ENCODE peak calls at places on chromosomes 5 and 9, in four cellular contexts. One of them, this sample, is unnamed. For H3K4me1, the result is how much of the 10 kb centered on the place peaks cover.

GRCh38 chr9:111599948-111600343 is 499 bp upstream of the PTGR1 start:
- DNase-seq in hepatocyte: no peak
- DNase-seq in uterus: no peak
- DNase-seq in PC-9: no peak
- DNase-seq in this sample: no peak

GRCh38 chr9:32136700-32137339 is 247.6 kb upstream of the ACO1 start:
- DNase-seq in uterus: no peak
- DNase-seq in PC-9: no peak
- DNase-seq in hepatocyte: peak
- DNase-seq in this sample: no peak

GRCh38 chr9:137064027-137064879 is 6.1 kb downstream of the SAPCD2 start:
- DNase-seq in uterus: peak
- DNase-seq in hepatocyte: peak
- DNase-seq in PC-9: peak
- DNase-seq in this sample: peak

GRCh38 chr9:87872079-87872624 is 10.5 kb upstream of the SPATA31E1 start:
- DNase-seq in uterus: no peak
- DNase-seq in PC-9: no peak
- DNase-seq in hepatocyte: peak
- DNase-seq in this sample: no peak

GRCh38 chr5:61768692-61769281 is 436.7 kb downstream of the ZSWIM6 start:
- DNase-seq in hepatocyte: peak
- DNase-seq in uterus: no peak
- DNase-seq in PC-9: peak
- DNase-seq in this sample: no peak

GRCh38 chr5:138489705-138490104 is 24.4 kb downstream of the EGR1 start:
- DNase-seq in PC-9: no peak
- DNase-seq in hepatocyte: peak
- DNase-seq in uterus: peak
- DNase-seq in this sample: no peak

GRCh38 chr9:77544491-77545000 is 103.6 kb downstream of the GNA14 start:
- DNase-seq in PC-9: no peak
- DNase-seq in uterus: no peak
- DNase-seq in hepatocyte: no peak
- DNase-seq in this sample: no peak

GRCh38 chr5:45038366-45038987 is 229.7 kb downstream of the MRPS30 start:
- DNase-seq in uterus: no peak
- DNase-seq in PC-9: peak
- DNase-seq in hepatocyte: peak
- DNase-seq in this sample: no peak

GRCh38 chr5:138632900-138633489 is 57.8 kb upstream of the HSPA9 start:
- DNase-seq in PC-9: peak
- DNase-seq in hepatocyte: peak
- DNase-seq in uterus: peak
- DNase-seq in this sample: peak

GRCh38 chr5:176719113-176719814 is 72.0 kb downstream of the TSPAN17 start:
- DNase-seq in hepatocyte: no peak
- DNase-seq in PC-9: no peak
- DNase-seq in uterus: no peak
- DNase-seq in this sample: no peak

GRCh38 chr5:23740029-23740428 is 232.6 kb downstream of the PRDM9 start:
- DNase-seq in uterus: no peak
- DNase-seq in hepatocyte: no peak
- DNase-seq in PC-9: no peak
- DNase-seq in this sample: no peak

GRCh38 chr5:62486672-62487071 is 74.1 kb downstream of the IPO11 start:
- DNase-seq in uterus: no peak
- DNase-seq in hepatocyte: no peak
- DNase-seq in PC-9: no peak
- DNase-seq in this sample: no peak

GRCh38 chr9:137535120-137535428 is 15.1 kb downstream of the PNPLA7 start:
- DNase-seq in uterus: no peak
- DNase-seq in PC-9: no peak
- DNase-seq in hepatocyte: no peak
- DNase-seq in this sample: no peak

GRCh38 chr5:88667187-88668141 is 215.5 kb downstream of the MEF2C start:
- DNase-seq in hepatocyte: peak
- DNase-seq in uterus: no peak
- DNase-seq in PC-9: no peak
- DNase-seq in this sample: no peak

GRCh38 chr5:170747851-170748250 is 35.7 kb upstream of the GABRP start:
- DNase-seq in hepatocyte: no peak
- DNase-seq in PC-9: no peak
- DNase-seq in uterus: no peak
- DNase-seq in this sample: no peak

GRCh38 chr5:150021491-150022162 is 21.1 kb downstream of the HMGXB3 start:
- DNase-seq in PC-9: peak
- DNase-seq in uterus: no peak
- DNase-seq in hepatocyte: no peak
- DNase-seq in this sample: no peak

GRCh38 chr9:99562263-99562565 is 259.5 kb upstream of the NR4A3 start:
- DNase-seq in PC-9: no peak
- DNase-seq in hepatocyte: no peak
- DNase-seq in uterus: no peak
- DNase-seq in this sample: no peak

GRCh38 chr9:17019398-17019797 is 115.4 kb upstream of the CNTLN start:
- DNase-seq in uterus: no peak
- DNase-seq in PC-9: no peak
- DNase-seq in hepatocyte: no peak
- DNase-seq in this sample: no peak

GRCh38 chr5:19462019-19462418 is 526.0 kb downstream of the CDH18 start:
- DNase-seq in uterus: no peak
- DNase-seq in PC-9: no peak
- DNase-seq in hepatocyte: no peak
- DNase-seq in this sample: no peak

GRCh38 chr9:22029231-22029630 is 20.1 kb upstream of the CDKN2B start:
- DNase-seq in uterus: no peak
- DNase-seq in hepatocyte: no peak
- DNase-seq in PC-9: no peak
- DNase-seq in this sample: no peak

GRCh38 chr5:169350759-169351240 is 49.9 kb upstream of the SLIT3 start:
- DNase-seq in uterus: no peak
- DNase-seq in hepatocyte: peak
- DNase-seq in PC-9: peak
- DNase-seq in this sample: no peak

GRCh38 chr5:55149396-55149795 is 10.6 kb upstream of the GPX8 start:
- DNase-seq in PC-9: no peak
- DNase-seq in hepatocyte: no peak
- DNase-seq in uterus: no peak
- DNase-seq in this sample: no peak

GRCh38 chr5:88502179-88503064 is 233.8 kb upstream of the TMEM161B start:
- DNase-seq in PC-9: no peak
- DNase-seq in uterus: no peak
- DNase-seq in hepatocyte: no peak
- DNase-seq in this sample: no peak

GRCh38 chr9:13264788-13265187 is 14.7 kb downstream of the MPDZ start:
- DNase-seq in uterus: no peak
- DNase-seq in hepatocyte: no peak
- DNase-seq in PC-9: no peak
- DNase-seq in this sample: no peak

GRCh38 chr9:71760901-71761300 is 7.4 kb downstream of the CEMIP2 start:
- DNase-seq in PC-9: no peak
- DNase-seq in uterus: no peak
- DNase-seq in hepatocyte: no peak
- DNase-seq in this sample: no peak

GRCh38 chr5:1447772-1448361 is 2.6 kb upstream of the SLC6A3 start:
- DNase-seq in PC-9: no peak
- DNase-seq in uterus: no peak
- DNase-seq in hepatocyte: no peak
- DNase-seq in this sample: no peak

GRCh38 chr5:180575571-180575970 is 15.7 kb downstream of the SCGB3A1 start:
- DNase-seq in uterus: no peak
- DNase-seq in PC-9: no peak
- DNase-seq in hepatocyte: no peak
- DNase-seq in this sample: no peak

GRCh38 chr9:70080481-70081119 is 37.0 kb downstream of the MAMDC2 start:
- DNase-seq in PC-9: no peak
- DNase-seq in uterus: peak
- DNase-seq in hepatocyte: no peak
- DNase-seq in this sample: no peak

GRCh38 chr9:4936823-4937222 is 48.2 kb upstream of the JAK2 start:
- DNase-seq in hepatocyte: no peak
- DNase-seq in PC-9: no peak
- DNase-seq in uterus: no peak
- DNase-seq in this sample: no peak

GRCh38 chr5:129807162-129807814 is 59.4 kb downstream of the MINAR2 start:
- DNase-seq in uterus: no peak
- DNase-seq in hepatocyte: no peak
- DNase-seq in PC-9: no peak
- DNase-seq in this sample: no peak

GRCh38 chr5:27125856-27126255 is 87.5 kb upstream of the CDH9 start:
- DNase-seq in hepatocyte: no peak
- DNase-seq in PC-9: no peak
- DNase-seq in uterus: no peak
- DNase-seq in this sample: no peak

GRCh38 chr9:99635032-99635431 is 186.7 kb upstream of the NR4A3 start:
- DNase-seq in hepatocyte: no peak
- DNase-seq in uterus: no peak
- DNase-seq in PC-9: no peak
- DNase-seq in this sample: no peak

GRCh38 chr5:56297851-56298250 is 64.7 kb upstream of the ANKRD55 start:
- DNase-seq in hepatocyte: no peak
- DNase-seq in PC-9: no peak
- DNase-seq in uterus: no peak
- DNase-seq in this sample: no peak

GRCh38 chr5:82356808-82357671 is 78.9 kb upstream of the RPS23 start:
- DNase-seq in hepatocyte: peak
- DNase-seq in PC-9: peak
- DNase-seq in uterus: peak
- DNase-seq in this sample: peak

GRCh38 chr9:95313010-95313498 is 4.5 kb downstream of the FANCC start:
- DNase-seq in hepatocyte: peak
- DNase-seq in uterus: no peak
- DNase-seq in PC-9: peak
- DNase-seq in this sample: peak

GRCh38 chr5:75756991-75757390 is 39.8 kb upstream of the POC5 start:
- DNase-seq in PC-9: no peak
- DNase-seq in hepatocyte: no peak
- DNase-seq in uterus: no peak
- DNase-seq in this sample: no peak

GRCh38 chr5:132386644-132387286 is 17.3 kb downstream of the SLC22A5 start:
- DNase-seq in hepatocyte: peak
- DNase-seq in PC-9: peak
- DNase-seq in uterus: peak
- DNase-seq in this sample: peak

GRCh38 chr5:132383984-132384383 is 14.5 kb downstream of the SLC22A5 start:
- DNase-seq in PC-9: no peak
- DNase-seq in hepatocyte: no peak
- DNase-seq in uterus: no peak
- DNase-seq in this sample: no peak

GRCh38 chr5:132383261-132383660 is 13.8 kb downstream of the SLC22A5 start:
- DNase-seq in PC-9: no peak
- DNase-seq in hepatocyte: no peak
- DNase-seq in uterus: no peak
- DNase-seq in this sample: no peak

GRCh38 chr5:132385321-132386105 is 16.0 kb downstream of the SLC22A5 start:
- DNase-seq in uterus: peak
- DNase-seq in PC-9: peak
- DNase-seq in hepatocyte: peak
- DNase-seq in this sample: no peak

GRCh38 chr5:132384506-132384905 is 15.0 kb downstream of the SLC22A5 start:
- DNase-seq in PC-9: no peak
- DNase-seq in uterus: no peak
- DNase-seq in hepatocyte: no peak
- DNase-seq in this sample: no peak
- H3K27ac ChIP-seq in PC-9: no peak
- H3K27ac ChIP-seq in uterus: no peak
- H3K27ac ChIP-seq in hepatocyte: no peak
- H3K27ac ChIP-seq in this sample: no peak

DNA sequence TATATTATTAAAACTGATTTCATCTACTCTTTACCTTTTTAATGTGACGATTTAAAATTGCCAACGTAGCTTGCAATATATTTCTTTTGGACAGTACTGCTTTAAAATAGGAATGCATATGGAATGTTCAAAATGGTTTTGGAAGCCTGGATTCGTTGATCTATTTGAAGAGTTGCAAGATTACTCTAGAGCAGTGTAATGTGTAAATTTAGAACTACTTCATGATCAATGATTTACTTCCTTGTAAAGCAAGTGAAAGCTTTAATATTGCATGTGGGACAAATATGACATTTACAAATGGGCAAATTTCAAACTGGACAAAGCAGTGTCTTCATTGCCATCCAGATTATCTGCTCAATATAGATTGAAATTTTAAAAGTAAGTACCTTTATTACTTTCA is 38.3 kb downstream of the PARP8 start:
- DNase-seq in PC-9: no peak
- DNase-seq in uterus: no peak
- DNase-seq in hepatocyte: no peak
- DNase-seq in this sample: no peak
- H3K4me1 ChIP-seq in PC-9: under half
- H3K4me1 ChIP-seq in uterus: under half
- H3K4me1 ChIP-seq in hepatocyte: under half
- H3K4me1 ChIP-seq in this sample: under half

DNA sequence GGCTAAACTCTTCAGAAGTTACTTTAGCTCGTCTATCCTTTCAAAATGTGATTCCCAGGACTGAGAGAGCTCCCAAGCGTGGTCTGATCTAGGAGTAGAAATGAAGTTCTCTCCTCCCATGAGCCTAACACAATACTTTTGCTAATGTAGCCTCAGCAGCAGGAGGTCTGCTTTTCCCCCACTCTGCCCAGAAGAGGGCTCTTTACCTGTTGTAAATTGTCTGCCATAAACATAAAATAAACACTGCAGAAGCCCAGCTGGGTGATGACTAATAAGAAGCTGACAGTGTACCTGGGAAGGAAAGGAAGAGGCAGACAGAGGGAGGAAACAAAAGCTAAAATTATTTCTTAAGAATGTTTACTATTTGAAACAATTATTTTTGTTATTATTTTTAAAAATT is 15.4 kb downstream of the SLC36A3 start:
- DNase-seq in PC-9: peak
- DNase-seq in hepatocyte: peak
- DNase-seq in uterus: no peak
- DNase-seq in this sample: no peak
- TF ChIP-seq CTCF in PC-9: peak
- TF ChIP-seq CTCF in hepatocyte: peak
- TF ChIP-seq CTCF in uterus: no peak
- TF ChIP-seq CTCF in this sample: no peak

DNA sequence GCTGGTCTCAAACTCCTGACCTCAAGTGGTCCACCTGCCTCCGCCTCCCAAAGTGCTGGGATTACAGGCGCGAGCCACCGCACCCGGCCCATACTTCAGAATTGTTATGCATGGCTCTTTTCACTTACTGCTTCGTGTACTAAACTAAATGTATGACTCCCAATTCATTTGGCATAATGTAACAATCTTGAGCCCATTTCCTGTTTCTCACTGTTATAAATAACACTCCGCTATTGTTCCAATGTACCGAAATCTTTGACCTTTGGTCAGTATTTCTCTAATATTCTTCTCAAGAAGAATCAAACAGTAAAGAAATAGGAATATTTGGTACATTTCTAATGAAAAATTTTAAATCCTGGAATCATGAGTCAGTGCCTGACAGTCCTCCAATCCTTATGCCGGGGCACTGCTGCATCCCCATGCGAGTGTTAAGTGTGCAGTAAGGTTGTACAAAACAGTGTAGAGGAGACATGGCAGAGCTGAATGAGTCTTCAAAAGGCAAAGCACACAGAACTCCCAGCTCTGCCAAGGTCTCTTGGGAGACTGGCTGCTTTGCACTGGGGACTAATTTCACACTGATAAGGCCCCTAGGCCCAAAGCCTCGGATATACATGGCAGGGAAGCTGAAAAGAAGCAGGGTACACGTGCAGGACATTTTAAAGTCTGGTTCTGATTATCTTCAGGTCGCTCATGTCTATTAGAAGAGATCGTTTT is 58.4 kb downstream of the HABP4 start:
- DNase-seq in hepatocyte: no peak
- DNase-seq in uterus: no peak
- DNase-seq in PC-9: no peak
- DNase-seq in this sample: no peak
- H3K27ac ChIP-seq in hepatocyte: no peak
- H3K27ac ChIP-seq in uterus: no peak
- H3K27ac ChIP-seq in PC-9: no peak
- H3K27ac ChIP-seq in this sample: no peak

This sample was measured in lower lobe of right lung.